ENCODE peak calls at places on chromosomes 1 and 21, in six cellular contexts. One of them, this sample, is unnamed.
A peak's percentile ranks its signal among the peaks of the same experiment; 100 is the strongest.

GRCh38 chr1:244049142-244049968 is 1.7 kb upstream of the ZBTB18 start:
- DNase-seq in cardiac muscle cell: peak; percentile 18
- DNase-seq in osteoblast: peak; percentile 96
- DNase-seq in IMR-90: no peak
- DNase-seq in tibial artery: no peak
- DNase-seq in esophagus squamous epithelium: no peak
- DNase-seq in this sample: peak; percentile 19

GRCh38 chr1:185813401-185813979 is 79.3 kb downstream of the HMCN1 start:
- DNase-seq in cardiac muscle cell: peak; percentile 84
- DNase-seq in osteoblast: no peak
- DNase-seq in IMR-90: peak; percentile 73
- DNase-seq in tibial artery: no peak
- DNase-seq in esophagus squamous epithelium: no peak
- DNase-seq in this sample: peak; percentile 87

GRCh38 chr1:52907812-52908153 is 13.8 kb downstream of the ECHDC2 start:
- DNase-seq in cardiac muscle cell: no peak
- DNase-seq in osteoblast: no peak
- DNase-seq in IMR-90: no peak
- DNase-seq in tibial artery: no peak
- DNase-seq in esophagus squamous epithelium: no peak
- DNase-seq in this sample: no peak

GRCh38 chr1:226475112-226475511 is 67.2 kb upstream of the PARP1 start:
- DNase-seq in cardiac muscle cell: no peak
- DNase-seq in osteoblast: no peak
- DNase-seq in IMR-90: no peak
- DNase-seq in tibial artery: no peak
- DNase-seq in esophagus squamous epithelium: no peak
- DNase-seq in this sample: no peak

GRCh38 chr1:60866884-60867648 is 215.3 kb upstream of the NFIA start:
- DNase-seq in cardiac muscle cell: peak; percentile 7
- DNase-seq in osteoblast: peak; percentile 61
- DNase-seq in IMR-90: no peak
- DNase-seq in tibial artery: no peak
- DNase-seq in esophagus squamous epithelium: no peak
- DNase-seq in this sample: no peak

GRCh38 chr1:110350360-110350759 is 11.2 kb downstream of the RBM15 start:
- DNase-seq in cardiac muscle cell: no peak
- DNase-seq in osteoblast: no peak
- DNase-seq in IMR-90: no peak
- DNase-seq in tibial artery: no peak
- DNase-seq in esophagus squamous epithelium: no peak
- DNase-seq in this sample: no peak

GRCh38 chr21:31915566-31915965 is 42.7 kb downstream of the HUNK start:
- DNase-seq in cardiac muscle cell: no peak
- DNase-seq in osteoblast: no peak
- DNase-seq in IMR-90: no peak
- DNase-seq in tibial artery: no peak
- DNase-seq in esophagus squamous epithelium: no peak
- DNase-seq in this sample: no peak

GRCh38 chr21:35922618-35923017 is 137.7 kb downstream of the SETD4 start:
- DNase-seq in cardiac muscle cell: no peak
- DNase-seq in osteoblast: no peak
- DNase-seq in IMR-90: peak; percentile 83
- DNase-seq in tibial artery: no peak
- DNase-seq in esophagus squamous epithelium: no peak
- DNase-seq in this sample: no peak

GRCh38 chr1:14769486-14770274 is 171.2 kb downstream of the KAZN start:
- DNase-seq in cardiac muscle cell: no peak
- DNase-seq in osteoblast: no peak
- DNase-seq in IMR-90: no peak
- DNase-seq in tibial artery: no peak
- DNase-seq in esophagus squamous epithelium: no peak
- DNase-seq in this sample: no peak

GRCh38 chr1:44713321-44713781 is 17.6 kb downstream of the RNU5D-1 start:
- DNase-seq in cardiac muscle cell: no peak
- DNase-seq in osteoblast: no peak
- DNase-seq in IMR-90: no peak
- DNase-seq in tibial artery: no peak
- DNase-seq in esophagus squamous epithelium: no peak
- DNase-seq in this sample: no peak

GRCh38 chr1:44705470-44705869 is 25.5 kb downstream of the RNU5D-1 start:
- DNase-seq in cardiac muscle cell: no peak
- DNase-seq in osteoblast: no peak
- DNase-seq in IMR-90: no peak
- DNase-seq in tibial artery: no peak
- DNase-seq in esophagus squamous epithelium: no peak
- DNase-seq in this sample: no peak

GRCh38 chr1:44705938-44706337 is 25.0 kb downstream of the RNU5D-1 start:
- DNase-seq in cardiac muscle cell: no peak
- DNase-seq in osteoblast: no peak
- DNase-seq in IMR-90: no peak
- DNase-seq in tibial artery: no peak
- DNase-seq in esophagus squamous epithelium: no peak
- DNase-seq in this sample: no peak

GRCh38 chr1:44707112-44707881 is 23.7 kb downstream of the RNU5D-1 start:
- DNase-seq in cardiac muscle cell: peak; percentile 68
- DNase-seq in osteoblast: peak; percentile 96
- DNase-seq in IMR-90: peak; percentile 94
- DNase-seq in tibial artery: no peak
- DNase-seq in esophagus squamous epithelium: no peak
- DNase-seq in this sample: peak; percentile 81

GRCh38 chr1:44707959-44708831 is 22.8 kb downstream of the RNU5D-1 start:
- DNase-seq in cardiac muscle cell: peak; percentile 71
- DNase-seq in osteoblast: no peak
- DNase-seq in IMR-90: peak; percentile 45
- DNase-seq in tibial artery: peak; percentile 25
- DNase-seq in esophagus squamous epithelium: no peak
- DNase-seq in this sample: peak; percentile 76
- H3K4me3 ChIP-seq in cardiac muscle cell: no peak overlapping the region
- H3K4me3 ChIP-seq in osteoblast: peak overlapping the region; percentile 48
- H3K4me3 ChIP-seq in IMR-90: no peak overlapping the region
- H3K4me3 ChIP-seq in tibial artery: no peak overlapping the region
- H3K4me3 ChIP-seq in esophagus squamous epithelium: peak overlapping the region; percentile 29
- H3K4me3 ChIP-seq in this sample: no peak overlapping the region

GRCh38 chr1:18530567-18531502 is 50.1 kb downstream of the KLHDC7A start:
- DNase-seq in cardiac muscle cell: no peak
- DNase-seq in osteoblast: no peak
- DNase-seq in IMR-90: no peak
- DNase-seq in tibial artery: no peak
- DNase-seq in esophagus squamous epithelium: no peak
- DNase-seq in this sample: no peak

GRCh38 chr1:18527921-18528320 is 47.2 kb downstream of the KLHDC7A start:
- DNase-seq in cardiac muscle cell: no peak
- DNase-seq in osteoblast: no peak
- DNase-seq in IMR-90: no peak
- DNase-seq in tibial artery: no peak
- DNase-seq in esophagus squamous epithelium: no peak
- DNase-seq in this sample: no peak

GRCh38 chr1:18528616-18529015 is 47.9 kb downstream of the KLHDC7A start:
- DNase-seq in cardiac muscle cell: no peak
- DNase-seq in osteoblast: no peak
- DNase-seq in IMR-90: no peak
- DNase-seq in tibial artery: no peak
- DNase-seq in esophagus squamous epithelium: no peak
- DNase-seq in this sample: no peak

GRCh38 chr1:18531503-18531845 is 50.7 kb downstream of the KLHDC7A start:
- DNase-seq in cardiac muscle cell: no peak
- DNase-seq in osteoblast: no peak
- DNase-seq in IMR-90: no peak
- DNase-seq in tibial artery: no peak
- DNase-seq in esophagus squamous epithelium: no peak
- DNase-seq in this sample: no peak

DNA sequence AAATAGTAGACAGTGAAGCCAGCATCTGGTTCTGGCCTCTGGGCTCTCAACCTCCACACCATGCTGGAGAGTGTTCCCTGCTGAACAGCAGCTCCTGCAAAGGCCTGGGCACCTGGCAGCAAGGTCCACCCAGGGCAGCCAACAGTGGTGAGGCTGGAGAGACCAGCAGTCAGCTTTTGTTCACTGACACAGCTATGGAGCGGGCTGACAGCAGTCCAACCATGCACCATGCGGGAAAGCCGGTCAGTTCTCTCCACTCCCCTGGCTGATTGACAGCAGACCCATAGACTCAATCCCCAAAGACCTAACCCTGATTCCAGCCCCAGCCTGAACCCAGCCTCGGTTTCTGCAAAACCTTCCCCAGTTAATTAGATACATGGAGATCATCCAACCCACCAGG is 49.0 kb downstream of the KLHDC7A start:
- DNase-seq in cardiac muscle cell: no peak
- DNase-seq in osteoblast: no peak
- DNase-seq in IMR-90: no peak
- DNase-seq in tibial artery: no peak
- DNase-seq in esophagus squamous epithelium: no peak
- DNase-seq in this sample: no peak
- TF ChIP-seq CTCF in cardiac muscle cell: no peak
- TF ChIP-seq CTCF in osteoblast: no peak
- TF ChIP-seq CTCF in IMR-90: no peak
- TF ChIP-seq CTCF in tibial artery: no peak
- TF ChIP-seq CTCF in esophagus squamous epithelium: no peak
- TF ChIP-seq CTCF in this sample: no peak

GRCh38 chr1:216944864-216945505 is 221.8 kb upstream of the ESRRG start:
- DNase-seq in cardiac muscle cell: no peak
- DNase-seq in osteoblast: no peak
- DNase-seq in IMR-90: no peak
- DNase-seq in tibial artery: no peak
- DNase-seq in esophagus squamous epithelium: no peak
- DNase-seq in this sample: no peak
- H3K4me3 ChIP-seq in cardiac muscle cell: no peak overlapping the region
- H3K4me3 ChIP-seq in osteoblast: no peak overlapping the region
- H3K4me3 ChIP-seq in IMR-90: no peak overlapping the region
- H3K4me3 ChIP-seq in tibial artery: no peak overlapping the region
- H3K4me3 ChIP-seq in esophagus squamous epithelium: no peak overlapping the region
- H3K4me3 ChIP-seq in this sample: no peak overlapping the region

GRCh38 chr1:101316276-101316675 is 79.5 kb downstream of the S1PR1 start:
- DNase-seq in cardiac muscle cell: no peak
- DNase-seq in osteoblast: no peak
- DNase-seq in IMR-90: no peak
- DNase-seq in tibial artery: no peak
- DNase-seq in esophagus squamous epithelium: no peak
- DNase-seq in this sample: no peak
- TF ChIP-seq CTCF in cardiac muscle cell: no peak
- TF ChIP-seq CTCF in osteoblast: no peak
- TF ChIP-seq CTCF in IMR-90: no peak
- TF ChIP-seq CTCF in tibial artery: no peak
- TF ChIP-seq CTCF in esophagus squamous epithelium: no peak
- TF ChIP-seq CTCF in this sample: no peak

GRCh38 chr1:159172599-159173291 is 1.3 kb downstream of the CADM3 start:
- DNase-seq in cardiac muscle cell: peak; percentile 89
- DNase-seq in osteoblast: no peak
- DNase-seq in IMR-90: no peak
- DNase-seq in tibial artery: peak; percentile 32
- DNase-seq in esophagus squamous epithelium: no peak
- DNase-seq in this sample: no peak
- H3K4me3 ChIP-seq in cardiac muscle cell: peak overlapping the region; percentile 74
- H3K4me3 ChIP-seq in osteoblast: no peak overlapping the region
- H3K4me3 ChIP-seq in IMR-90: no peak overlapping the region
- H3K4me3 ChIP-seq in tibial artery: peak overlapping the region; percentile 12
- H3K4me3 ChIP-seq in esophagus squamous epithelium: peak overlapping the region; percentile 62
- H3K4me3 ChIP-seq in this sample: no peak overlapping the region

GRCh38 chr1:161201828-161202712 is at the start of gene NDUFS2:
- DNase-seq in cardiac muscle cell: peak; percentile 100
- DNase-seq in osteoblast: peak; percentile 93
- DNase-seq in IMR-90: peak; percentile 99
- DNase-seq in tibial artery: peak; percentile 99
- DNase-seq in esophagus squamous epithelium: peak; percentile 93
- DNase-seq in this sample: peak; percentile 100
- TF ChIP-seq CTCF in cardiac muscle cell: peak; percentile 30
- TF ChIP-seq CTCF in osteoblast: peak; percentile 23
- TF ChIP-seq CTCF in IMR-90: no peak
- TF ChIP-seq CTCF in tibial artery: no peak
- TF ChIP-seq CTCF in esophagus squamous epithelium: peak; percentile 12
- TF ChIP-seq CTCF in this sample: peak; percentile 38

This sample was measured in choroid plexus epithelial cell.